ENCODE peak calls at places on chromosomes 13 and 19, in seven cellular contexts. One of them, this sample, is unnamed.

GRCh38 chr19:2529473-2529918 is 53.6 kb downstream of the GADD45B start:
- DNase-seq in cardiac muscle cell: no peak
- DNase-seq in activated CD8-positive, alpha-beta memory T cell treated with anti-CD3 and anti-CD28 coated beads for 48 hours: no peak
- DNase-seq in HFFc6: peak
- DNase-seq in stimulated activated CD4-positive, alpha-beta T cell treated with anti-CD3 and anti-CD28 coated beads, Interleukin-12 subunit alpha, Interleukin-12 subunit beta, amount 100 ng/mL, for 24 hours: no peak
- DNase-seq in breast epithelium: no peak
- DNase-seq in mucosa of descending colon: no peak
- DNase-seq in this sample: no peak

GRCh38 chr13:44680746-44681355 is 104.7 kb upstream of the TSC22D1 start:
- DNase-seq in activated CD8-positive, alpha-beta memory T cell treated with anti-CD3 and anti-CD28 coated beads for 48 hours: no peak
- DNase-seq in mucosa of descending colon: no peak
- DNase-seq in cardiac muscle cell: no peak
- DNase-seq in HFFc6: no peak
- DNase-seq in breast epithelium: no peak
- DNase-seq in stimulated activated CD4-positive, alpha-beta T cell treated with anti-CD3 and anti-CD28 coated beads, Interleukin-12 subunit alpha, Interleukin-12 subunit beta, amount 100 ng/mL, for 24 hours: no peak
- DNase-seq in this sample: no peak

GRCh38 chr19:2944775-2945574 is at the start of gene ZNF77:
- DNase-seq in mucosa of descending colon: peak
- DNase-seq in breast epithelium: peak
- DNase-seq in cardiac muscle cell: peak
- DNase-seq in stimulated activated CD4-positive, alpha-beta T cell treated with anti-CD3 and anti-CD28 coated beads, Interleukin-12 subunit alpha, Interleukin-12 subunit beta, amount 100 ng/mL, for 24 hours: peak
- DNase-seq in HFFc6: peak
- DNase-seq in activated CD8-positive, alpha-beta memory T cell treated with anti-CD3 and anti-CD28 coated beads for 48 hours: peak
- DNase-seq in this sample: peak

GRCh38 chr13:50780201-50781015 is 63.1 kb downstream of the DLEU7 start:
- DNase-seq in cardiac muscle cell: no peak
- DNase-seq in breast epithelium: no peak
- DNase-seq in stimulated activated CD4-positive, alpha-beta T cell treated with anti-CD3 and anti-CD28 coated beads, Interleukin-12 subunit alpha, Interleukin-12 subunit beta, amount 100 ng/mL, for 24 hours: no peak
- DNase-seq in mucosa of descending colon: no peak
- DNase-seq in HFFc6: no peak
- DNase-seq in activated CD8-positive, alpha-beta memory T cell treated with anti-CD3 and anti-CD28 coated beads for 48 hours: no peak
- DNase-seq in this sample: no peak

GRCh38 chr13:112940236-112940635 is 28.8 kb upstream of the MCF2L start:
- DNase-seq in stimulated activated CD4-positive, alpha-beta T cell treated with anti-CD3 and anti-CD28 coated beads, Interleukin-12 subunit alpha, Interleukin-12 subunit beta, amount 100 ng/mL, for 24 hours: no peak
- DNase-seq in activated CD8-positive, alpha-beta memory T cell treated with anti-CD3 and anti-CD28 coated beads for 48 hours: no peak
- DNase-seq in cardiac muscle cell: no peak
- DNase-seq in HFFc6: no peak
- DNase-seq in mucosa of descending colon: no peak
- DNase-seq in breast epithelium: no peak
- DNase-seq in this sample: no peak

GRCh38 chr19:41424335-41425173 is 2.6 kb downstream of the B3GNT8 start:
- DNase-seq in HFFc6: no peak
- DNase-seq in activated CD8-positive, alpha-beta memory T cell treated with anti-CD3 and anti-CD28 coated beads for 48 hours: no peak
- DNase-seq in cardiac muscle cell: no peak
- DNase-seq in stimulated activated CD4-positive, alpha-beta T cell treated with anti-CD3 and anti-CD28 coated beads, Interleukin-12 subunit alpha, Interleukin-12 subunit beta, amount 100 ng/mL, for 24 hours: no peak
- DNase-seq in mucosa of descending colon: no peak
- DNase-seq in breast epithelium: no peak
- DNase-seq in this sample: no peak

GRCh38 chr19:17721821-17722220 is 2.5 kb downstream of the MAP1S start:
- DNase-seq in breast epithelium: no peak
- DNase-seq in HFFc6: peak
- DNase-seq in activated CD8-positive, alpha-beta memory T cell treated with anti-CD3 and anti-CD28 coated beads for 48 hours: no peak
- DNase-seq in stimulated activated CD4-positive, alpha-beta T cell treated with anti-CD3 and anti-CD28 coated beads, Interleukin-12 subunit alpha, Interleukin-12 subunit beta, amount 100 ng/mL, for 24 hours: no peak
- DNase-seq in mucosa of descending colon: no peak
- DNase-seq in cardiac muscle cell: no peak
- DNase-seq in this sample: no peak

GRCh38 chr13:43374621-43375020 is 351.2 kb downstream of the DNAJC15 start:
- DNase-seq in activated CD8-positive, alpha-beta memory T cell treated with anti-CD3 and anti-CD28 coated beads for 48 hours: no peak
- DNase-seq in HFFc6: peak
- DNase-seq in breast epithelium: no peak
- DNase-seq in stimulated activated CD4-positive, alpha-beta T cell treated with anti-CD3 and anti-CD28 coated beads, Interleukin-12 subunit alpha, Interleukin-12 subunit beta, amount 100 ng/mL, for 24 hours: no peak
- DNase-seq in mucosa of descending colon: no peak
- DNase-seq in cardiac muscle cell: no peak
- DNase-seq in this sample: no peak

GRCh38 chr13:100269837-100270236 is 180.9 kb downstream of the PCCA start:
- DNase-seq in mucosa of descending colon: peak
- DNase-seq in activated CD8-positive, alpha-beta memory T cell treated with anti-CD3 and anti-CD28 coated beads for 48 hours: no peak
- DNase-seq in HFFc6: peak
- DNase-seq in cardiac muscle cell: no peak
- DNase-seq in stimulated activated CD4-positive, alpha-beta T cell treated with anti-CD3 and anti-CD28 coated beads, Interleukin-12 subunit alpha, Interleukin-12 subunit beta, amount 100 ng/mL, for 24 hours: no peak
- DNase-seq in breast epithelium: no peak
- DNase-seq in this sample: no peak

This sample was measured in T follicular helper cell.